ENCODE peak calls at places on chromosome 10, in four cellular contexts. One of them, this sample, is unnamed.

GRCh38 chr10:98470850-98471249 is 24.1 kb upstream of the HPS1 start:
- DNase-seq in WTC11: no peak
- DNase-seq in H1: no peak
- DNase-seq in K562: no peak
- DNase-seq in this sample: no peak

GRCh38 chr10:103493911-103494877 is 689 bp downstream of the NEURL1 start:
- DNase-seq in K562: no peak
- DNase-seq in WTC11: peak
- DNase-seq in H1: peak
- DNase-seq in this sample: peak

GRCh38 chr10:53013201-53013808 is 240.7 kb upstream of the MBL2 start:
- DNase-seq in WTC11: no peak
- DNase-seq in K562: no peak
- DNase-seq in H1: no peak
- DNase-seq in this sample: no peak

GRCh38 chr10:43396061-43396927 is 12.7 kb downstream of the HNRNPF start:
- DNase-seq in H1: peak
- DNase-seq in WTC11: peak
- DNase-seq in K562: peak
- DNase-seq in this sample: peak

GRCh38 chr10:15169555-15170407 is 1.3 kb upstream of the NMT2 start:
- DNase-seq in WTC11: no peak
- DNase-seq in K562: peak
- DNase-seq in H1: no peak
- DNase-seq in this sample: no peak

GRCh38 chr10:73931767-73932624 is 21.1 kb downstream of the PLAU start:
- DNase-seq in WTC11: peak
- DNase-seq in H1: peak
- DNase-seq in K562: peak
- DNase-seq in this sample: no peak

GRCh38 chr10:91589656-91590035 is 43.2 kb downstream of the PPP1R3C start:
- DNase-seq in K562: no peak
- DNase-seq in WTC11: no peak
- DNase-seq in H1: no peak
- DNase-seq in this sample: no peak

GRCh38 chr10:13953371-13953770 is 366.6 kb downstream of the PRPF18 start:
- DNase-seq in WTC11: no peak
- DNase-seq in H1: no peak
- DNase-seq in K562: no peak
- DNase-seq in this sample: no peak

GRCh38 chr10:89946106-89946505 is 244.7 kb downstream of the KIF20B start:
- DNase-seq in H1: no peak
- DNase-seq in K562: no peak
- DNase-seq in WTC11: no peak
- DNase-seq in this sample: no peak

GRCh38 chr10:103284170-103284569 is 7.2 kb downstream of the INA start:
- DNase-seq in K562: no peak
- DNase-seq in H1: no peak
- DNase-seq in WTC11: no peak
- DNase-seq in this sample: no peak

GRCh38 chr10:115093776-115094361 is 704 bp downstream of the ATRNL1 start:
- DNase-seq in K562: no peak
- DNase-seq in H1: peak
- DNase-seq in WTC11: peak
- DNase-seq in this sample: peak

GRCh38 chr10:61836233-61836887 is 65.1 kb upstream of the ARID5B start:
- DNase-seq in WTC11: no peak
- DNase-seq in K562: no peak
- DNase-seq in H1: no peak
- DNase-seq in this sample: no peak

GRCh38 chr10:14543048-14543903 is 212.6 kb upstream of the FRMD4A start:
- DNase-seq in K562: no peak
- DNase-seq in H1: no peak
- DNase-seq in WTC11: no peak
- DNase-seq in this sample: no peak

GRCh38 chr10:124732931-124733536 is 11.1 kb downstream of the FAM53B start:
- DNase-seq in WTC11: no peak
- DNase-seq in K562: no peak
- DNase-seq in H1: no peak
- DNase-seq in this sample: no peak

GRCh38 chr10:72329290-72330058 is 25.2 kb downstream of the DNAJB12 start:
- DNase-seq in K562: no peak
- DNase-seq in H1: no peak
- DNase-seq in WTC11: no peak
- DNase-seq in this sample: no peak

GRCh38 chr10:21531164-21531563 is 2.9 kb upstream of the MLLT10 start:
- DNase-seq in H1: no peak
- DNase-seq in WTC11: no peak
- DNase-seq in K562: no peak
- DNase-seq in this sample: no peak

GRCh38 chr10:130631139-130631864 is 495.1 kb downstream of the GLRX3 start:
- DNase-seq in WTC11: no peak
- DNase-seq in H1: no peak
- DNase-seq in K562: peak
- DNase-seq in this sample: no peak

GRCh38 chr10:20957744-20958143 is 60.6 kb upstream of the NEBL start:
- DNase-seq in WTC11: no peak
- DNase-seq in K562: no peak
- DNase-seq in H1: no peak
- DNase-seq in this sample: no peak

GRCh38 chr10:130761032-130761575 is 550.4 kb downstream of the TCERG1L start:
- DNase-seq in H1: no peak
- DNase-seq in WTC11: no peak
- DNase-seq in K562: no peak
- DNase-seq in this sample: no peak

GRCh38 chr10:28551086-28551485 is 18.2 kb downstream of the WAC start:
- DNase-seq in WTC11: no peak
- DNase-seq in H1: no peak
- DNase-seq in K562: no peak
- DNase-seq in this sample: no peak

GRCh38 chr10:114538544-114538906 is 119.5 kb downstream of the ABLIM1 start:
- DNase-seq in K562: no peak
- DNase-seq in WTC11: peak
- DNase-seq in H1: peak
- DNase-seq in this sample: no peak

GRCh38 chr10:51297438-51297837 is 223.2 kb downstream of the PRKG1 start:
- DNase-seq in WTC11: no peak
- DNase-seq in K562: no peak
- DNase-seq in H1: no peak
- DNase-seq in this sample: no peak
- TF ChIP-seq TEAD4 in WTC11: no peak
- TF ChIP-seq TEAD4 in K562: no peak
- TF ChIP-seq TEAD4 in H1: no peak
- TF ChIP-seq TEAD4 in this sample: peak

DNA sequence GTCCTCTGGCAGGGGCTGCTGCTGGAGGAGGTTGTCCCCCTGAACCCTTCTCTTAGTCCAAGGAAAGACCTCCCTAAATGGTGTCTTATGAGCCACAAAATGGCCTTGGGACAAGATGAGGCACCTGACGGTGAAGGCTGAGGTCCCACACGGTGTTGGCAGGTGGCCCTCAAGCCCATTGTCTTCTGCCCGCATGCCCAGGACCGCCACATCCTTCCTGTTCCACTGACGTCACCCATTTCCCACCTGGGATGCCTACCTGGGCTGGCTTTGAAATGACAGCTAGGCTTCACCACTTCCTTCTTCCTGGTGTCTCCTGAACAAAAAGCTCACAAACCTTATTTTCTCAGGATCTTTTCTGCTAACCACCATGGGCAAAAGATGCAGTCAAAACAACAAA is 2.1 kb upstream of the DMBT1 start:
- DNase-seq in K562: no peak
- DNase-seq in WTC11: no peak
- DNase-seq in H1: no peak
- DNase-seq in this sample: no peak
- TF ChIP-seq TEAD4 in K562: no peak
- TF ChIP-seq TEAD4 in WTC11: no peak
- TF ChIP-seq TEAD4 in H1: no peak
- TF ChIP-seq TEAD4 in this sample: no peak

GRCh38 chr10:4270116-4270515 is 485.1 kb upstream of the KLF6 start:
- DNase-seq in WTC11: no peak
- DNase-seq in H1: no peak
- DNase-seq in K562: no peak
- DNase-seq in this sample: peak
- TF ChIP-seq TEAD4 in WTC11: no peak
- TF ChIP-seq TEAD4 in H1: no peak
- TF ChIP-seq TEAD4 in K562: no peak
- TF ChIP-seq TEAD4 in this sample: no peak

GRCh38 chr10:8042032-8042863 is 12.2 kb upstream of the GATA3 start:
- DNase-seq in WTC11: no peak
- DNase-seq in H1: no peak
- DNase-seq in K562: no peak
- DNase-seq in this sample: no peak

GRCh38 chr10:8044331-8044907 is 10.1 kb upstream of the GATA3 start:
- DNase-seq in H1: no peak
- DNase-seq in WTC11: no peak
- DNase-seq in K562: no peak
- DNase-seq in this sample: peak

GRCh38 chr10:8044908-8045727 is 9.4 kb upstream of the GATA3 start:
- DNase-seq in H1: peak
- DNase-seq in K562: no peak
- DNase-seq in WTC11: no peak
- DNase-seq in this sample: peak

GRCh38 chr10:8042864-8043568 is 11.5 kb upstream of the GATA3 start:
- DNase-seq in WTC11: no peak
- DNase-seq in H1: peak
- DNase-seq in K562: no peak
- DNase-seq in this sample: peak

DNA sequence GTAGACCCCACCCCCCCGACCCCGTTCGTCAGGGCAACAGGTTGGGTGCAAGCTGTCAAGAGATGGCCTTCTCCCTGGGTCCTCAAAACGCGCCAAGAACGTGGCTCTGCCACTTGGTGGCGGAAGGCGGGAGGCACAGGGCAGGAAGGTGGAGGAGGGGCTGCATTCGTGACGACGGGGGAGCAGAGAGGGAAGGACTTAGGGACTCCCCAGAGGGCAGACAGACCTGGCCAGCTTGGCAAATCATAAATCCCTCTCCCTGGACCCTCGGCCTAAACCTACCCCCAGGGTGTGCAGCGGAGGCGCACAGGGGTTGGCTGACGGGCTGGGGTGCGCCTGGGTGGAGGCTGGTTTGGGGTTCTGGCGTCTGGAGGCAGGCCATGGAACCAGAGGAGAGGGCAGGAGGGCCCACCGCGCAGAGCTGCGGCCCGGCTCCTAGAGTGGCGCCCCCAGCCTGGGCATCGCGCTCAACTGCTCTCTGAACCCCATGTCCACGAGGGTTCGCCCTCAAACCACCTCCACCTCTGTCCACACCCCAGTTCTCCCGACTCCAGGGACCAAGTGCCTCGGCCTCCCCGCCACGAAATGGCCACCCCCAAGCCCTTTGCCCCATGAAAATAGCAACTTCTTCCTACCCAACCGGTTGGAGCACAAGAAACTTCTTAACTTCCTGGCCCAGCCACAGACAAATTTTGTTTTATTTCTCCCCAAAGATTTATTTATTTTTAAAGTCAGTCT is 10.8 kb upstream of the GATA3 start:
- DNase-seq in K562: no peak
- DNase-seq in WTC11: peak
- DNase-seq in H1: peak
- DNase-seq in this sample: peak
- TF ChIP-seq TEAD4 in K562: no peak
- TF ChIP-seq TEAD4 in WTC11: no peak
- TF ChIP-seq TEAD4 in H1: peak
- TF ChIP-seq TEAD4 in this sample: no peak

DNA sequence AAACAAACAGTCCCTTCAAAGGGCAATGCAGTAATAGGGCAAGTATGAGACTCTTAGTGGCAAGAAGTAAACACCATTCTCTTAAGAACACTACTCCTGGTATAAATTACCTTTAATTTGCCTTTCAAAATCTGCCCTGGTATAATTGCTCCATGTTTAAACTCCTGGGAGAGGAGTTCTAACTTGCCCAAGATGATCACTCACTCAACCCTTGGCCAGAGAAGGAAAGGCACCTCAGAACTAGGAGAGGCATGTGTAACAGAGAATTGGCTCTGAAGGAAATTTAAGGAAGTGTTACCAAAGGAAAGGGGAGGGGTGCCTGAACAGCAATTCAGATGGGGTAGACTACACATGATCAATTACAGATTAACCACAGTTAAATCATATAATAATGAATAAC is 1173.6 kb upstream of the SORCS1 start:
- DNase-seq in WTC11: no peak
- DNase-seq in K562: no peak
- DNase-seq in H1: no peak
- DNase-seq in this sample: no peak
- TF ChIP-seq TEAD4 in WTC11: no peak
- TF ChIP-seq TEAD4 in K562: no peak
- TF ChIP-seq TEAD4 in H1: no peak
- TF ChIP-seq TEAD4 in this sample: no peak

GRCh38 chr10:63464402-63465292 is 1.1 kb downstream of the JMJD1C start:
- DNase-seq in K562: peak
- DNase-seq in WTC11: no peak
- DNase-seq in H1: no peak
- DNase-seq in this sample: peak
- TF ChIP-seq TEAD4 in K562: no peak
- TF ChIP-seq TEAD4 in WTC11: no peak
- TF ChIP-seq TEAD4 in H1: no peak
- TF ChIP-seq TEAD4 in this sample: no peak

GRCh38 chr10:7906128-7906527 is 87.8 kb downstream of the TAF3 start:
- DNase-seq in WTC11: no peak
- DNase-seq in H1: no peak
- DNase-seq in K562: no peak
- DNase-seq in this sample: no peak

GRCh38 chr10:7913122-7913872 is 95.0 kb downstream of the TAF3 start:
- DNase-seq in K562: no peak
- DNase-seq in H1: no peak
- DNase-seq in WTC11: no peak
- DNase-seq in this sample: no peak

DNA sequence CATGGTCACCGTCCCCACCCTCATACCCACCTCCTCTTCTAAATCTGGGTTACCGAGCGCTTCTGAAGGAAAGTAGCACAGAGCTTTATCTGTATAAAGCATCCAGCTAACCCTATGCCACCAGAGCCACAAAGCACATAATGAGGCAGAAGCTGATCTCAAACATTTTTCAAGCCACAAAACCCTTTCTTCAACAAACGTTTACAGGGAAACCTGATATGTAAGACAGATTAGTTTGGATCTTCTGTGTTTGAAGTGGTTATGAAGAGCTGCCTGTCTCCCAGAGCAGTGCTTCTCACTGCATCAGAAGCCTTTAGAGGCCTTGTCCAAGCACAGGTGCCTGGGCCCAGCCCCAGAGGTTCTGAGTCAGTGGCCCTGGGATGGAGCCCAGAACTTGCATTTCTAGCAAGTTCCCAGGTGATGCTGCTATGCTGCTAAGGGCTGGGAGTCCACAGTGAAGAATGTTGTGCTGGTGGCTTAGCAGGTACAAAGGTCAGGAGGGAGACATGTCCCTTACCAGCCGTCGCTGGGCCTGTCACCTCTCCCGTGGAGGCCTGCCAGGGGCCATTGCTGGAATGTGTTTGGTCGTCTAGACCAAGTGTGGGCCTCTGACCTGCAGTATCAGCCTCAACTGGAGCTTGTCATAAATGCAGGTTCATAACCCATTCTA is 90.4 kb downstream of the TAF3 start:
- DNase-seq in WTC11: no peak
- DNase-seq in H1: no peak
- DNase-seq in K562: no peak
- DNase-seq in this sample: no peak
- TF ChIP-seq TEAD4 in WTC11: no peak
- TF ChIP-seq TEAD4 in H1: no peak
- TF ChIP-seq TEAD4 in K562: no peak
- TF ChIP-seq TEAD4 in this sample: no peak

GRCh38 chr10:102241444-102242117 is at the start of gene PITX3:
- DNase-seq in WTC11: peak
- DNase-seq in K562: peak
- DNase-seq in H1: peak
- DNase-seq in this sample: peak
- TF ChIP-seq TEAD4 in WTC11: no peak
- TF ChIP-seq TEAD4 in K562: no peak
- TF ChIP-seq TEAD4 in H1: no peak
- TF ChIP-seq TEAD4 in this sample: no peak